ENCODE peak calls at places on chromosome 6, in four cellular contexts. F is GM12891, A is K562, X is GM12878. P is an unnamed sample.

GRCh38 chr6:18545726-18546125 is 158.6 kb downstream of the RNF144B start:
- DNase-seq in F (no peak), A (no peak), X (no peak), P (no peak)

GRCh38 chr6:13445005-13445743 is 42.2 kb downstream of the GFOD1 start:
- DNase-seq in F (no peak), A (peak), X (no peak), P (no peak)

GRCh38 chr6:16108996-16109658 is 19.8 kb upstream of the MYLIP start:
- DNase-seq in F (no peak), A (peak), X (no peak), P (no peak)

GRCh38 chr6:114404339-114404955 is 61.6 kb upstream of the HS3ST5 start:
- DNase-seq in F (no peak), A (no peak), X (no peak), P (no peak)

GRCh38 chr6:34462561-34462971 is 3.3 kb upstream of the PACSIN1 start:
- DNase-seq in F (no peak), A (peak), X (no peak), P (no peak)

GRCh38 chr6:170203212-170203611 is 87.7 kb downstream of the DLL1 start:
- DNase-seq in F (no peak), A (no peak), X (no peak), P (no peak)

GRCh38 chr6:121382467-121383121 is 48.3 kb upstream of the TBC1D32 start:
- DNase-seq in F (no peak), A (no peak), X (no peak), P (no peak)

GRCh38 chr6:137188855-137189254 is 15.4 kb upstream of the IL22RA2 start:
- DNase-seq in F (no peak), A (peak), X (no peak), P (no peak)

GRCh38 chr6:2753743-2754142 is 3.0 kb upstream of the MYLK4 start:
- DNase-seq in F (no peak), A (no peak), X (no peak), P (no peak)

GRCh38 chr6:127051571-127052260 is 66.8 kb upstream of the RSPO3 start:
- DNase-seq in F (no peak), A (no peak), X (no peak), P (no peak)

GRCh38 chr6:3940703-3941102 is 91.5 kb downstream of the FAM50B start:
- DNase-seq in F (no peak), A (no peak), X (no peak), P (no peak)

GRCh38 chr6:3939559-3939958 is 90.4 kb downstream of the FAM50B start:
- DNase-seq in F (no peak), A (no peak), X (no peak), P (no peak)

GRCh38 chr6:3939964-3940363 is 90.8 kb downstream of the FAM50B start:
- DNase-seq in F (no peak), A (peak), X (no peak), P (no peak)

GRCh38 chr6:3943373-3943772 is 94.2 kb downstream of the FAM50B start:
- DNase-seq in F (no peak), A (no peak), X (no peak), P (no peak)

GRCh38 chr6:3938715-3939376 is 89.7 kb downstream of the FAM50B start:
- DNase-seq in F (no peak), A (no peak), X (no peak), P (no peak)
- TF ChIP-seq POLR2A in F (no peak), A (peak), X (no peak), P (no peak)

GRCh38 chr6:94733066-94733465 is 844.3 kb upstream of the MANEA start:
- DNase-seq in F (no peak), A (no peak), X (no peak), P (no peak)

GRCh38 chr6:94735270-94735669 is 842.1 kb upstream of the MANEA start:
- DNase-seq in F (no peak), A (no peak), X (no peak), P (no peak)

GRCh38 chr6:94736231-94736630 is 841.1 kb upstream of the MANEA start:
- DNase-seq in F (no peak), A (no peak), X (no peak), P (no peak)
- TF ChIP-seq TAF1 in F (no peak), A (no peak), X (no peak), P (no peak)

GRCh38 chr6:161067749-161068148 is 76.2 kb downstream of the MAP3K4 start:
- DNase-seq in F (no peak), A (no peak), X (no peak), P (no peak)
- TF ChIP-seq POLR2AphosphoS5 in F (no peak), A (no peak), X (no peak), P (no peak)

DNA sequence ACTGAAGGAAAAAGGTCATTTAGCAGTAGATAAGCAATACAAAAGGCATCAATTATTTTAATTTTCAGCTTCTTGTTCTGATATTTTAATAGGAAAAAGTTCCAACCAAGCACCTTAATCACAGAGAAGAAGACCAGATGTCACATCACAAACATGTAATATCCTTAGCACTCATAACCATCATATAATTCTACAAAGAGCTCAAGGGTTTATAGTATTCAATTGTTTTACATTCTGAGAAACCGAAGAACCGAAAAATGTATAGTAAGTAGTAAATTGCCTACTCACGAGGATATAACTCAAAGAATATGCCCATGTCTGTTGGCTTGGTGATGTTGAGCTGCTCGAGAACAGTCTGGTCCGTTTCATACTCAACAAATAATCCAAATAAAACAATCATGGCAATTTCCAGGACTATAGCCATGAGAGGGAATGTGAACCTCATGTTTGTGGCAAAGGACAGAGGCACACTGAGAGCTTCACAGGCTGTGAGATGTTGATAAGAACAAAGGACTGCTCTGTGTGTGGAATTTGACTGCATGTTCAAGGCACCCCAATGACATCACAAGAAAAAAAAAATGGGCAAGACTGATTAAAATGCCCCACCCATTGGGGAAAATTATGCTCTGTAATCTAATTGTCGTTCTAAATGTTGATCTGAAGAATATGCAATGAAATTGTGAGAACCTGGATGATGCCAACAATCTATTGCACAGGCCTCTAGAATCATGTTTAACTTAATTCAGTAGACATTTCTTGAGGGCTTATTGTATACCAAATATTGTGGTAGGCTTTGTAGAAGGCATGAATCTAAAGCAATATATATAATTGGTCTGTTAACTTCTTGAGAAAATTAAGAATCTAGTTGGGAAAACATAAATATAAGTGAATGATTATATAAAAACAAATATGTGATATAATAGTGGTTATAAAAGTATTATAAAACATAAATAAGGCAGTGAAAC is at the start of gene RHAG:
- DNase-seq in F (no peak), A (peak), X (no peak), P (no peak)
- TF ChIP-seq POLR2A in F (no peak), A (peak), X (no peak), P (no peak)

DNA sequence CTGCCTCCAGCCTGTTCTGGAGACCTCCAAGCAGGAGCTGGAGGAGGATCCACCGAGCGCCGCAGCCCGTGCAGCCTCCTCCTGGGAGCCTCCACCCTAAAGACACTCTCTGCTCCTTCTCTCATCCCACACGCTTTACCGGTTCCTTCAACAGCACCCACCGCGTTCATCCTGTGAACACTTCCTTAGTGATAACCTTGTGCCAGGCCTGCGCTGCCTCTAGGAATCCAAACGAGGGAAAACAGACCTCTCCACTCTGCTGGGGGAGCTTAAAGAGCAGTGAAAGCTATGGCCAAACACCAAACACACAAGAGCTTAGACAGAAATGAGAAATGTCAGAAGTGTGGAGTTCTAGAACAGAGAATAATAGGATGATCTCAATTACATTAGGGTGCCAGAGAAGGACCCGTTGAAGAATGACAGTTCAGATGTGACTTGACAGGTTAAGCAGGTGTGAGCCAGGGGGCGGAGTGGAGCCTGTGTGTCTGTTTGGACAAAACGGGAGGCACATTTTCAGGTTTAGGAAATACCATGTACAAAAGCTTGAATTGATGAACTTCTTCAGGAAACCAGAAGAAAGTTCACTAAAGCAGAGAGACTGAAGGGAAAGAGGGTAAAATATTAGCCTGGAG is 28.5 kb upstream of the HLA-DRB5 start:
- DNase-seq in F (no peak), A (no peak), X (no peak), P (no peak)
- TF ChIP-seq TAF1 in F (no peak), A (no peak), X (no peak), P (no peak)

GRCh38 chr6:26597821-26598220 is 1.1 kb downstream of the ABT1 start:
- DNase-seq in F (no peak), A (peak), X (no peak), P (no peak)

GRCh38 chr6:26600759-26601158 is 4.0 kb downstream of the ABT1 start:
- DNase-seq in F (no peak), A (no peak), X (no peak), P (no peak)

GRCh38 chr6:26599134-26599533 is 2.4 kb downstream of the ABT1 start:
- DNase-seq in F (no peak), A (no peak), X (no peak), P (no peak)

GRCh38 chr6:26598267-26598666 is 1.5 kb downstream of the ABT1 start:
- DNase-seq in F (no peak), A (no peak), X (no peak), P (no peak)

GRCh38 chr6:26599591-26599990 is 2.8 kb downstream of the ABT1 start:
- DNase-seq in F (no peak), A (no peak), X (no peak), P (no peak)
- TF ChIP-seq POLR2AphosphoS5 in F (no peak), A (no peak), X (no peak), P (no peak)

GRCh38 chr6:28923318-28924102 is at the start of gene TRIM27:
- DNase-seq in F (peak), A (peak), X (peak), P (peak)
- TF ChIP-seq POLR2A in F (peak), A (peak), X (peak), P (peak)

DNA sequence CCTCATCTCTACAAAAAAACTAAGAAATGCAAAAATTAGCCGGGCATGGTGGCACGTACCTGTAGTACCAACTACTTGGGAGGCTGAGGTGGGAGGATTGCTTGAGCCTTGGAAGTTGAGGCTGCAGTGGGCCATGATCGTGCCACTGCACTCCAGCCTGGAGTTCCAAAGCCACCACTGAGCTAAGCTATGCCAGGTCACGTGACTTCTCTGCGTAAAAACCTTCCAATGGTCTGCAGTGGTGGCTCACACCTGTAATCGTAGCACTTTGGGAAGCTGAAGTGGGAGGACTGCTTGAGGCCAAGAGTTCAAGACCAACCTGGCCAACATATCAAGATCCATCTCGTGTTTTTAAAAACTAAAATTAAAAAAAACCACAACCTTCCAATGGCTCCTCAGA is 1.7 kb downstream of the SF3B5 start:
- DNase-seq in F (no peak), A (peak), X (no peak), P (no peak)
- TF ChIP-seq TAF1 in F (no peak), A (no peak), X (no peak), P (no peak)

DNA sequence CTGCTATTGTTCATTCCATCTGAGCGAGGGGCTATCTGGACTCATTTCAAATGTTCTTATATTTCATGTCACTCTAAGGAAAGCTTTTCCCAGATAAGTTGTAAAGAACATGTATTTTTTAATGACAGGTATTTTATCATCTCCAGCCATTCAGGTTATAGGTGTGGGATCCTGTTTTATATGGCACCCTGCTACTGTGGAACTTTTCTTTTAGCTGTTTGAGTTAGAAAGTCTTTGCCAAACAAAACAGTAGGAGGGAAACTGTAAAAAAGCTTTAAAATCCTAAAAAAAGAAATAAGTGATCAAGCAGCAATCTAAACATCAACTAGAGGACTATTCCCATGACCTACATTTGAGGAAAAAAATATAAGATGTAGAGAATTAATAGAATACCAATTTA is 42.4 kb downstream of the HMGCLL1 start:
- DNase-seq in F (no peak), A (no peak), X (no peak), P (no peak)
- TF ChIP-seq POLR2AphosphoS5 in F (no peak), A (no peak), X (no peak), P (no peak)

P was measured in GM12892.